ENCODE peak calls at places on chromosomes 11 and 22, in ten cellular contexts. One of them, this sample, is unnamed.

GRCh38 chr11:70434813-70435300 is 36.5 kb downstream of the CTTN start:
- DNase-seq in cardiac muscle cell: no peak
- DNase-seq in EH: no peak
- DNase-seq in progenitor cell of endocrine pancreas: no peak
- DNase-seq in NCI-H2081 treated with DMSO at 0.1 percent for 48 hours: no peak
- DNase-seq in astrocyte of the hippocampus: no peak
- DNase-seq in activated CD4-positive, alpha-beta T cell treated with anti-CD3 and anti-CD28 coated beads, Interleukin-2, amount 50 U/mL, for 24 hours: no peak
- DNase-seq in colonic mucosa: no peak
- DNase-seq in cardiac fibroblast: no peak
- DNase-seq in uterus: no peak
- DNase-seq in this sample: no peak

GRCh38 chr22:40138866-40139265 is 38.9 kb upstream of the TNRC6B start:
- DNase-seq in cardiac fibroblast: no peak
- DNase-seq in activated CD4-positive, alpha-beta T cell treated with anti-CD3 and anti-CD28 coated beads, Interleukin-2, amount 50 U/mL, for 24 hours: no peak
- DNase-seq in colonic mucosa: no peak
- DNase-seq in progenitor cell of endocrine pancreas: no peak
- DNase-seq in astrocyte of the hippocampus: no peak
- DNase-seq in EH: peak
- DNase-seq in uterus: no peak
- DNase-seq in cardiac muscle cell: no peak
- DNase-seq in NCI-H2081 treated with DMSO at 0.1 percent for 48 hours: no peak
- DNase-seq in this sample: no peak

GRCh38 chr11:70233511-70233919 is 30.4 kb downstream of the FADD start:
- DNase-seq in uterus: peak
- DNase-seq in astrocyte of the hippocampus: peak
- DNase-seq in activated CD4-positive, alpha-beta T cell treated with anti-CD3 and anti-CD28 coated beads, Interleukin-2, amount 50 U/mL, for 24 hours: no peak
- DNase-seq in progenitor cell of endocrine pancreas: no peak
- DNase-seq in NCI-H2081 treated with DMSO at 0.1 percent for 48 hours: no peak
- DNase-seq in colonic mucosa: no peak
- DNase-seq in cardiac fibroblast: peak
- DNase-seq in cardiac muscle cell: peak
- DNase-seq in EH: peak
- DNase-seq in this sample: peak

GRCh38 chr11:65420506-65421203 is 1.9 kb upstream of the NEAT1 start:
- DNase-seq in activated CD4-positive, alpha-beta T cell treated with anti-CD3 and anti-CD28 coated beads, Interleukin-2, amount 50 U/mL, for 24 hours: no peak
- DNase-seq in progenitor cell of endocrine pancreas: no peak
- DNase-seq in cardiac muscle cell: no peak
- DNase-seq in colonic mucosa: no peak
- DNase-seq in uterus: peak
- DNase-seq in cardiac fibroblast: no peak
- DNase-seq in NCI-H2081 treated with DMSO at 0.1 percent for 48 hours: no peak
- DNase-seq in astrocyte of the hippocampus: no peak
- DNase-seq in EH: no peak
- DNase-seq in this sample: no peak

GRCh38 chr11:17431139-17431538 is 42.7 kb upstream of the KCNJ11 start:
- DNase-seq in EH: no peak
- DNase-seq in NCI-H2081 treated with DMSO at 0.1 percent for 48 hours: no peak
- DNase-seq in cardiac muscle cell: no peak
- DNase-seq in uterus: peak
- DNase-seq in activated CD4-positive, alpha-beta T cell treated with anti-CD3 and anti-CD28 coated beads, Interleukin-2, amount 50 U/mL, for 24 hours: no peak
- DNase-seq in progenitor cell of endocrine pancreas: no peak
- DNase-seq in cardiac fibroblast: no peak
- DNase-seq in astrocyte of the hippocampus: no peak
- DNase-seq in colonic mucosa: no peak
- DNase-seq in this sample: no peak

GRCh38 chr11:13486926-13487660 is 8.7 kb downstream of the PTH start:
- DNase-seq in colonic mucosa: peak
- DNase-seq in progenitor cell of endocrine pancreas: peak
- DNase-seq in EH: no peak
- DNase-seq in uterus: no peak
- DNase-seq in cardiac fibroblast: peak
- DNase-seq in NCI-H2081 treated with DMSO at 0.1 percent for 48 hours: no peak
- DNase-seq in cardiac muscle cell: peak
- DNase-seq in activated CD4-positive, alpha-beta T cell treated with anti-CD3 and anti-CD28 coated beads, Interleukin-2, amount 50 U/mL, for 24 hours: peak
- DNase-seq in astrocyte of the hippocampus: no peak
- DNase-seq in this sample: no peak

GRCh38 chr11:122322369-122322768 is 206.4 kb upstream of the BLID start:
- DNase-seq in uterus: peak
- DNase-seq in cardiac muscle cell: peak
- DNase-seq in colonic mucosa: no peak
- DNase-seq in progenitor cell of endocrine pancreas: no peak
- DNase-seq in EH: peak
- DNase-seq in activated CD4-positive, alpha-beta T cell treated with anti-CD3 and anti-CD28 coated beads, Interleukin-2, amount 50 U/mL, for 24 hours: no peak
- DNase-seq in astrocyte of the hippocampus: peak
- DNase-seq in cardiac fibroblast: peak
- DNase-seq in NCI-H2081 treated with DMSO at 0.1 percent for 48 hours: no peak
- DNase-seq in this sample: no peak

GRCh38 chr11:85970593-85970992 is 98.3 kb downstream of the PICALM start:
- DNase-seq in astrocyte of the hippocampus: no peak
- DNase-seq in cardiac muscle cell: no peak
- DNase-seq in EH: no peak
- DNase-seq in progenitor cell of endocrine pancreas: no peak
- DNase-seq in activated CD4-positive, alpha-beta T cell treated with anti-CD3 and anti-CD28 coated beads, Interleukin-2, amount 50 U/mL, for 24 hours: no peak
- DNase-seq in colonic mucosa: no peak
- DNase-seq in uterus: no peak
- DNase-seq in cardiac fibroblast: no peak
- DNase-seq in NCI-H2081 treated with DMSO at 0.1 percent for 48 hours: no peak
- DNase-seq in this sample: no peak

GRCh38 chr11:131491503-131491902 is 121.1 kb downstream of the NTM start:
- DNase-seq in progenitor cell of endocrine pancreas: no peak
- DNase-seq in activated CD4-positive, alpha-beta T cell treated with anti-CD3 and anti-CD28 coated beads, Interleukin-2, amount 50 U/mL, for 24 hours: no peak
- DNase-seq in cardiac fibroblast: peak
- DNase-seq in EH: peak
- DNase-seq in uterus: no peak
- DNase-seq in NCI-H2081 treated with DMSO at 0.1 percent for 48 hours: no peak
- DNase-seq in cardiac muscle cell: peak
- DNase-seq in colonic mucosa: no peak
- DNase-seq in astrocyte of the hippocampus: no peak
- DNase-seq in this sample: peak

GRCh38 chr11:114284021-114284420 is 12.2 kb upstream of the NNMT start:
- DNase-seq in cardiac fibroblast: no peak
- DNase-seq in cardiac muscle cell: no peak
- DNase-seq in activated CD4-positive, alpha-beta T cell treated with anti-CD3 and anti-CD28 coated beads, Interleukin-2, amount 50 U/mL, for 24 hours: no peak
- DNase-seq in EH: no peak
- DNase-seq in uterus: peak
- DNase-seq in NCI-H2081 treated with DMSO at 0.1 percent for 48 hours: peak
- DNase-seq in astrocyte of the hippocampus: no peak
- DNase-seq in colonic mucosa: no peak
- DNase-seq in progenitor cell of endocrine pancreas: no peak
- DNase-seq in this sample: no peak

GRCh38 chr11:69312418-69313399 is 18.8 kb downstream of the MYEOV start:
- DNase-seq in activated CD4-positive, alpha-beta T cell treated with anti-CD3 and anti-CD28 coated beads, Interleukin-2, amount 50 U/mL, for 24 hours: no peak
- DNase-seq in EH: no peak
- DNase-seq in cardiac muscle cell: peak
- DNase-seq in astrocyte of the hippocampus: no peak
- DNase-seq in cardiac fibroblast: peak
- DNase-seq in uterus: no peak
- DNase-seq in colonic mucosa: no peak
- DNase-seq in NCI-H2081 treated with DMSO at 0.1 percent for 48 hours: no peak
- DNase-seq in progenitor cell of endocrine pancreas: no peak
- DNase-seq in this sample: no peak